ENCODE peak calls at places on chromosome 5, in eight cellular contexts. U is tibial artery; S is mesendoderm; O is body of pancreas; Y is CD4-positive, CD25-positive, alpha-beta regulatory T cell; E is astrocyte; H is adrenal gland; V is substantia nigra. X is an unnamed sample.
A peak's percentile ranks its signal among the peaks of the same experiment; 100 is the strongest.

GRCh38 chr5:132082329-132083023 is 8.9 kb downstream of the CSF2 start:
- DNase-seq in V (no peak), H (no peak), S (no peak), Y (no peak), E (no peak), U (no peak), O (no peak), X (no peak)

GRCh38 chr5:179819296-179820126 is 1.2 kb upstream of the SQSTM1 start:
- DNase-seq in E (peak; percentile 62), S (peak; percentile 94), V (peak; percentile 83), U (peak; percentile 76), Y (peak; percentile 30), H (peak; percentile 92), O (peak; percentile 79), X (no peak)

GRCh38 chr5:17898766-17899165 is 264.5 kb downstream of the TAF11L14 start:
- DNase-seq in H (no peak), O (no peak), E (no peak), S (no peak), V (no peak), U (no peak), Y (no peak), X (no peak)

GRCh38 chr5:126963822-126964375 is 66.5 kb downstream of the MARCHF3 start:
- DNase-seq in S (no peak), E (no peak), H (no peak), U (no peak), Y (no peak), O (no peak), V (no peak), X (no peak)

GRCh38 chr5:14107536-14107935 is 35.6 kb upstream of the TRIO start:
- DNase-seq in V (no peak), H (no peak), O (no peak), U (no peak), S (no peak), E (no peak), Y (no peak), X (no peak)

GRCh38 chr5:41883940-41884339 is 13.7 kb upstream of the OXCT1 start:
- DNase-seq in Y (no peak), U (no peak), S (no peak), V (no peak), H (no peak), O (no peak), E (no peak), X (no peak)

GRCh38 chr5:21680661-21681060 is 1172.5 kb downstream of the CDH12 start:
- DNase-seq in V (no peak), E (peak; percentile 47), O (no peak), H (no peak), Y (no peak), S (no peak), U (no peak), X (no peak)

GRCh38 chr5:138668451-138668850 is 84.8 kb upstream of the CTNNA1 start:
- DNase-seq in H (no peak), Y (peak; percentile 58), U (no peak), S (no peak), V (no peak), O (no peak), E (no peak), X (no peak)

GRCh38 chr5:6759401-6759800 is 46.2 kb downstream of the TENT4A start:
- DNase-seq in Y (no peak), U (no peak), E (no peak), O (no peak), S (peak; percentile 88), V (no peak), H (no peak), X (no peak)

GRCh38 chr5:136012041-136012804 is 16.6 kb upstream of the TGFBI start:
- DNase-seq in O (no peak), V (no peak), S (no peak), Y (no peak), U (no peak), E (peak; percentile 63), H (no peak), X (no peak)
- H3K27ac ChIP-seq in O (no peak overlapping the region), V (no peak overlapping the region), S (no peak overlapping the region), Y (no peak overlapping the region), U (no peak overlapping the region), E (peak overlapping the region; percentile 99), H (peak overlapping the region; percentile 73), X (peak overlapping the region; percentile 89)

DNA sequence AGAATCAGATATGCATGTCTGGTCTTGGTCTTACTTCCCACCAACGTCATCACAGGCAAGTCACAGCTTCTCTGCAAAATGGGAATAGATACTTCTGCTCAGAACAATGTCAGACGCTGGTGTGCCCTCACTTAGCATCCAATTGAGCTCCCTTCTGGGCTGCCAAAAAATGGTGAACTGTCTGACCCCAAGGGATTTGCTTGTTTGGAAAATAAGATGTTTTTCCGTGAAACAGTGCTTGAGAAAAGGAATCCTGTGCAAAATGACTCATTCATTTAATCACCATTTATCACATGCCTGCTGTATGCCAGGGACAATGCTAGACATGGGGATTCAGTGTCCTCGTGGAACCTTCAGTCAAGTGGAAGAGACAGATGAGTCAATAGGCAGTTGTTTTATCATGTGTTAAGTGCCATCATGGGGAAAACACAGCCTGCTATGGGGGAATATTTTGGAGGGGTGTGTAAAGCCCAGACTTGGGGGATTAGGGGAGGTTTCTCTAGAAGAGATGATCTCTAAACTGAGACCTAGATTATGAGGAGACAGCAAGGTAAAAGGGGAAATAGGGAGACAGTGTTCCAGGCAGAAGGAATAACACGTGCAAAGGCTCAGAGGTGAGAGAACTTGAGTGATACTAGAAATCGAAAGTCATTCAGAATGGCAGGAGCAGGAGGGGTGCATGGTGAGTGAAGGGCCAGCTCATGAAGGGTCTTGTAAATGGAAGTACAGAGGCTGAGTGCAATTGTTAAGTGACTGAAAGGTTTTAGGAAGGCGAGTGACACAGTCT is 3.8 kb downstream of the NIPAL4 start:
- DNase-seq in E (peak; percentile 73), S (no peak), H (no peak), Y (no peak), V (no peak), U (peak; percentile 38), O (no peak), X (peak; percentile 70)
- H3K27ac ChIP-seq in E (peak overlapping the region; percentile 62), S (peak overlapping the region; percentile 15), H (no peak overlapping the region), Y (no peak overlapping the region), V (peak overlapping the region; percentile 98), U (no peak overlapping the region), O (no peak overlapping the region), X (peak overlapping the region; percentile 95)

GRCh38 chr5:133681896-133682295 is 69.6 kb upstream of the FSTL4 start:
- DNase-seq in V (no peak), H (no peak), Y (no peak), U (no peak), S (no peak), O (no peak), E (no peak), X (no peak)

GRCh38 chr5:133685402-133686018 is 73.2 kb upstream of the FSTL4 start:
- DNase-seq in V (no peak), U (no peak), H (peak; percentile 26), S (no peak), E (no peak), O (no peak), Y (no peak), X (no peak)

GRCh38 chr5:133682496-133682895 is 70.2 kb upstream of the FSTL4 start:
- DNase-seq in H (no peak), V (no peak), O (no peak), E (no peak), Y (no peak), U (no peak), S (peak; percentile 19), X (no peak)

GRCh38 chr5:133680830-133681555 is 68.7 kb upstream of the FSTL4 start:
- DNase-seq in Y (no peak), S (no peak), U (no peak), V (no peak), O (no peak), H (no peak), E (no peak), X (no peak)

GRCh38 chr5:133683646-133684290 is 71.4 kb upstream of the FSTL4 start:
- DNase-seq in Y (no peak), H (no peak), O (no peak), V (no peak), S (no peak), E (no peak), U (no peak), X (no peak)
- H3K27ac ChIP-seq in Y (no peak overlapping the region), H (no peak overlapping the region), O (no peak overlapping the region), V (no peak overlapping the region), S (no peak overlapping the region), E (no peak overlapping the region), U (no peak overlapping the region), X (no peak overlapping the region)

GRCh38 chr5:140574165-140574564 is 9.5 kb downstream of the SLC35A4 start:
- DNase-seq in S (peak; percentile 96), Y (no peak), U (no peak), V (no peak), E (peak; percentile 34), H (peak; percentile 74), O (peak; percentile 38), X (no peak)

GRCh38 chr5:140571105-140571504 is 6.5 kb downstream of the SLC35A4 start:
- DNase-seq in Y (no peak), H (peak; percentile 60), V (no peak), U (no peak), O (no peak), E (no peak), S (no peak), X (no peak)

GRCh38 chr5:140573683-140574082 is 9.1 kb downstream of the SLC35A4 start:
- DNase-seq in E (no peak), U (no peak), S (no peak), V (no peak), Y (no peak), O (no peak), H (no peak), X (no peak)

GRCh38 chr5:140576776-140577201 is 12.2 kb downstream of the SLC35A4 start:
- DNase-seq in O (no peak), E (no peak), U (no peak), V (no peak), H (no peak), S (peak; percentile 27), Y (no peak), X (no peak)

GRCh38 chr5:140575309-140575708 is 10.7 kb downstream of the SLC35A4 start:
- DNase-seq in O (peak; percentile 54), U (peak; percentile 61), S (peak; percentile 57), E (no peak), H (peak; percentile 79), V (peak; percentile 46), Y (no peak), X (no peak)
- H3K27ac ChIP-seq in O (no peak overlapping the region), U (no peak overlapping the region), S (peak overlapping the region; percentile 3), E (no peak overlapping the region), H (peak overlapping the region; percentile 80), V (no peak overlapping the region), Y (no peak overlapping the region), X (no peak overlapping the region)

GRCh38 chr5:96935556-96936430 is at the start of gene LNPEP:
- DNase-seq in O (peak; percentile 98), H (peak; percentile 96), E (peak; percentile 97), V (peak; percentile 96), Y (peak; percentile 92), S (peak; percentile 98), U (peak; percentile 95), X (peak; percentile 96)

GRCh38 chr5:96934291-96934694 is 1.6 kb upstream of the LNPEP start:
- DNase-seq in E (peak; percentile 53), O (no peak), V (no peak), Y (no peak), S (peak; percentile 9), H (no peak), U (no peak), X (no peak)

GRCh38 chr5:96936431-96937221 is 746 bp downstream of the LNPEP start:
- DNase-seq in Y (peak; percentile 58), H (peak; percentile 41), S (peak; percentile 25), O (peak; percentile 38), U (peak; percentile 36), E (no peak), V (peak; percentile 48), X (no peak)

GRCh38 chr5:96933764-96934163 is 2.1 kb upstream of the LNPEP start:
- DNase-seq in S (peak; percentile 13), U (no peak), V (no peak), E (no peak), H (no peak), O (no peak), Y (no peak), X (no peak)

GRCh38 chr5:96934695-96935555 is 955 bp upstream of the LNPEP start:
- DNase-seq in V (peak; percentile 91), O (peak; percentile 94), E (peak; percentile 91), H (peak; percentile 91), Y (peak; percentile 97), S (peak; percentile 94), U (peak; percentile 93), X (peak; percentile 74)
- H3K27ac ChIP-seq in V (peak overlapping the region; percentile 99), O (peak overlapping the region; percentile 96), E (peak overlapping the region; percentile 93), H (peak overlapping the region; percentile 94), Y (peak overlapping the region; percentile 95), S (peak overlapping the region; percentile 92), U (peak overlapping the region; percentile 98), X (peak overlapping the region; percentile 95)

X was measured in epithelial cell of prostate.